ENCODE peak calls at places on chromosomes 13 and 19, in seven cellular contexts. One of them, this sample, is unnamed.

GRCh38 chr19:46197314-46198070 is 32.0 kb upstream of the IGFL1 start:
- DNase-seq in choroid plexus epithelial cell: no peak
- DNase-seq in kidney epithelial cell: no peak
- DNase-seq in DND-41: no peak
- DNase-seq in heart right ventricle: no peak
- DNase-seq in uterus: no peak
- DNase-seq in mucosa of descending colon: no peak
- DNase-seq in this sample: no peak

GRCh38 chr19:2544576-2545415 is 68.9 kb downstream of the GADD45B start:
- DNase-seq in choroid plexus epithelial cell: no peak
- DNase-seq in kidney epithelial cell: no peak
- DNase-seq in DND-41: no peak
- DNase-seq in heart right ventricle: no peak
- DNase-seq in uterus: no peak
- DNase-seq in mucosa of descending colon: peak
- DNase-seq in this sample: no peak

GRCh38 chr19:11025997-11026396 is 63.3 kb upstream of the LDLR start:
- DNase-seq in choroid plexus epithelial cell: no peak
- DNase-seq in kidney epithelial cell: no peak
- DNase-seq in DND-41: no peak
- DNase-seq in heart right ventricle: no peak
- DNase-seq in uterus: no peak
- DNase-seq in mucosa of descending colon: no peak
- DNase-seq in this sample: no peak

GRCh38 chr19:46412983-46413261 is 442 bp downstream of the CCDC8 start:
- DNase-seq in choroid plexus epithelial cell: peak
- DNase-seq in kidney epithelial cell: no peak
- DNase-seq in DND-41: no peak
- DNase-seq in heart right ventricle: no peak
- DNase-seq in uterus: no peak
- DNase-seq in mucosa of descending colon: no peak
- DNase-seq in this sample: no peak

GRCh38 chr19:10979950-10980349 is 19.1 kb downstream of the SMARCA4 start:
- DNase-seq in choroid plexus epithelial cell: no peak
- DNase-seq in kidney epithelial cell: no peak
- DNase-seq in DND-41: peak
- DNase-seq in heart right ventricle: no peak
- DNase-seq in uterus: no peak
- DNase-seq in mucosa of descending colon: no peak
- DNase-seq in this sample: no peak

GRCh38 chr19:16361254-16361653 is 36.6 kb downstream of the KLF2 start:
- DNase-seq in choroid plexus epithelial cell: no peak
- DNase-seq in kidney epithelial cell: no peak
- DNase-seq in DND-41: no peak
- DNase-seq in heart right ventricle: no peak
- DNase-seq in uterus: no peak
- DNase-seq in mucosa of descending colon: peak
- DNase-seq in this sample: peak

GRCh38 chr13:42354246-42355117 is 82.5 kb downstream of the AKAP11 start:
- DNase-seq in choroid plexus epithelial cell: peak
- DNase-seq in kidney epithelial cell: peak
- DNase-seq in DND-41: peak
- DNase-seq in heart right ventricle: no peak
- DNase-seq in uterus: no peak
- DNase-seq in mucosa of descending colon: no peak
- DNase-seq in this sample: no peak

GRCh38 chr19:43784251-43784980 is 3.6 kb upstream of the KCNN4 start:
- DNase-seq in choroid plexus epithelial cell: peak
- DNase-seq in kidney epithelial cell: peak
- DNase-seq in DND-41: peak
- DNase-seq in heart right ventricle: no peak
- DNase-seq in uterus: no peak
- DNase-seq in mucosa of descending colon: peak
- DNase-seq in this sample: peak

GRCh38 chr19:11164879-11165406 is 9.4 kb upstream of the SPC24 start:
- DNase-seq in choroid plexus epithelial cell: peak
- DNase-seq in kidney epithelial cell: no peak
- DNase-seq in DND-41: no peak
- DNase-seq in heart right ventricle: peak
- DNase-seq in uterus: peak
- DNase-seq in mucosa of descending colon: peak
- DNase-seq in this sample: peak

GRCh38 chr13:29587645-29588044 is 7.8 kb downstream of the SLC7A1 start:
- DNase-seq in choroid plexus epithelial cell: peak
- DNase-seq in kidney epithelial cell: no peak
- DNase-seq in DND-41: no peak
- DNase-seq in heart right ventricle: no peak
- DNase-seq in uterus: no peak
- DNase-seq in mucosa of descending colon: no peak
- DNase-seq in this sample: peak

GRCh38 chr13:34002141-34002540 is 184.2 kb downstream of the RFC3 start:
- DNase-seq in choroid plexus epithelial cell: no peak
- DNase-seq in kidney epithelial cell: no peak
- DNase-seq in DND-41: no peak
- DNase-seq in heart right ventricle: no peak
- DNase-seq in uterus: no peak
- DNase-seq in mucosa of descending colon: no peak
- DNase-seq in this sample: no peak

GRCh38 chr13:49418206-49418605 is 25.7 kb downstream of the CAB39L start:
- DNase-seq in choroid plexus epithelial cell: no peak
- DNase-seq in kidney epithelial cell: no peak
- DNase-seq in DND-41: no peak
- DNase-seq in heart right ventricle: no peak
- DNase-seq in uterus: no peak
- DNase-seq in mucosa of descending colon: no peak
- DNase-seq in this sample: no peak

GRCh38 chr13:49419292-49419691 is 24.6 kb downstream of the CAB39L start:
- DNase-seq in choroid plexus epithelial cell: peak
- DNase-seq in kidney epithelial cell: no peak
- DNase-seq in DND-41: no peak
- DNase-seq in heart right ventricle: no peak
- DNase-seq in uterus: no peak
- DNase-seq in mucosa of descending colon: no peak
- DNase-seq in this sample: peak

GRCh38 chr13:49421391-49421790 is 22.5 kb downstream of the CAB39L start:
- DNase-seq in choroid plexus epithelial cell: peak
- DNase-seq in kidney epithelial cell: no peak
- DNase-seq in DND-41: peak
- DNase-seq in heart right ventricle: no peak
- DNase-seq in uterus: no peak
- DNase-seq in mucosa of descending colon: no peak
- DNase-seq in this sample: no peak
- TF ChIP-seq CTCF in choroid plexus epithelial cell: peak
- TF ChIP-seq CTCF in kidney epithelial cell: no peak
- TF ChIP-seq CTCF in DND-41: peak
- TF ChIP-seq CTCF in heart right ventricle: no peak
- TF ChIP-seq CTCF in uterus: no peak
- TF ChIP-seq CTCF in mucosa of descending colon: no peak
- TF ChIP-seq CTCF in this sample: no peak

GRCh38 chr19:35143231-35143715 is at the start of gene FXYD7:
- DNase-seq in choroid plexus epithelial cell: no peak
- DNase-seq in kidney epithelial cell: no peak
- DNase-seq in DND-41: no peak
- DNase-seq in heart right ventricle: no peak
- DNase-seq in uterus: peak
- DNase-seq in mucosa of descending colon: peak
- DNase-seq in this sample: no peak
- H3K4me3 ChIP-seq in choroid plexus epithelial cell: no peak
- H3K4me3 ChIP-seq in kidney epithelial cell: no peak
- H3K4me3 ChIP-seq in DND-41: no peak
- H3K4me3 ChIP-seq in heart right ventricle: no peak
- H3K4me3 ChIP-seq in uterus: no peak
- H3K4me3 ChIP-seq in mucosa of descending colon: no peak
- H3K4me3 ChIP-seq in this sample: no peak

GRCh38 chr19:8355631-8356402 is 8.1 kb upstream of the ANGPTL4 start:
- DNase-seq in choroid plexus epithelial cell: peak
- DNase-seq in kidney epithelial cell: peak
- DNase-seq in DND-41: no peak
- DNase-seq in heart right ventricle: no peak
- DNase-seq in uterus: peak
- DNase-seq in mucosa of descending colon: peak
- DNase-seq in this sample: peak
- TF ChIP-seq CTCF in choroid plexus epithelial cell: peak
- TF ChIP-seq CTCF in kidney epithelial cell: peak
- TF ChIP-seq CTCF in DND-41: no peak
- TF ChIP-seq CTCF in heart right ventricle: no peak
- TF ChIP-seq CTCF in uterus: no peak
- TF ChIP-seq CTCF in mucosa of descending colon: no peak
- TF ChIP-seq CTCF in this sample: no peak

DNA sequence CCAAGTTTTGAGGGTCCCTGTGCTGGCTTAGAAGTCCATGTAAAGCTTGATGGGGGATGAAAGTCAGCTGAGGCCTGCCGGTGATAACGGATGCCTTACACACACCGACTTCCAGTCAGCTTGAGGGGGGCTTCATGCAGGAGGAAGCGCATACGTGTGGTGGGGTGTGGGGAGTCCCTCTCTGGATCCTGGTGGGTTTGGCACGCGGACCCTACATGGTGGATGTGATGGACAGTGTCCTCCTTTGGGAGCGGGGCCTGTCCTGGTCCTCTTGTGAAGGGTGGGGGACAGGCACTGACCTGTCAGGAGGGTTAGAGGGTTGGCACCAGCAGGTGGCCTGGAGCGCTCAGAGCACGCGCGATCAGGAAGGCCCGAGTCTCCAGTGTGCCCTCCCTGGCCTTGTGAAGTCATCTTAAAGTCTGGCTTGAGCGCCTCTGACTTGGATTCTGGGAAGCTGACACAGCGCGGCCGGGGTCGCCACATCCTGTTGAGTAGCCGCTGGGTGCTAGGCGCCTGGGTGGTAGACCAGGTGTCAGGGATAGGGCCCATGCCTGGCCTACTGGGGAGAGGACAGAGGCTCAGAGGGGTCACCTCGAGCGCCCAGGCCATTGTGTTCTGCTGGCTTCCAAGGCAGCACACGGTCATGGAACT is 2.9 kb downstream of the DAZAP1 start:
- DNase-seq in choroid plexus epithelial cell: peak
- DNase-seq in kidney epithelial cell: no peak
- DNase-seq in DND-41: no peak
- DNase-seq in heart right ventricle: no peak
- DNase-seq in uterus: no peak
- DNase-seq in mucosa of descending colon: peak
- DNase-seq in this sample: peak
- H3K4me3 ChIP-seq in choroid plexus epithelial cell: peak
- H3K4me3 ChIP-seq in kidney epithelial cell: no peak
- H3K4me3 ChIP-seq in DND-41: no peak
- H3K4me3 ChIP-seq in heart right ventricle: peak
- H3K4me3 ChIP-seq in uterus: no peak
- H3K4me3 ChIP-seq in mucosa of descending colon: no peak
- H3K4me3 ChIP-seq in this sample: no peak

GRCh38 chr19:17716309-17716929 is 2.9 kb upstream of the MAP1S start:
- DNase-seq in choroid plexus epithelial cell: no peak
- DNase-seq in kidney epithelial cell: no peak
- DNase-seq in DND-41: no peak
- DNase-seq in heart right ventricle: no peak
- DNase-seq in uterus: no peak
- DNase-seq in mucosa of descending colon: no peak
- DNase-seq in this sample: no peak
- TF ChIP-seq CTCF in choroid plexus epithelial cell: peak
- TF ChIP-seq CTCF in kidney epithelial cell: no peak
- TF ChIP-seq CTCF in DND-41: peak
- TF ChIP-seq CTCF in heart right ventricle: no peak
- TF ChIP-seq CTCF in uterus: no peak
- TF ChIP-seq CTCF in mucosa of descending colon: no peak
- TF ChIP-seq CTCF in this sample: peak